ENCODE peak calls at places on chromosomes 5 and 9, in five cellular contexts. One of them, this sample, is unnamed.
A peak's percentile ranks its signal among the peaks of the same experiment; 100 is the strongest.

GRCh38 chr5:22699319-22699718 is 153.8 kb downstream of the CDH12 start:
- DNase-seq in thyroid gland: no peak
- DNase-seq in bronchial epithelial cell: no peak
- DNase-seq in cardiac muscle cell: no peak
- DNase-seq in foreskin keratinocyte: no peak
- DNase-seq in this sample: no peak

GRCh38 chr9:3528466-3528865 is 2.7 kb upstream of the RFX3 start:
- DNase-seq in cardiac muscle cell: no peak
- DNase-seq in thyroid gland: no peak
- DNase-seq in foreskin keratinocyte: no peak
- DNase-seq in bronchial epithelial cell: no peak
- DNase-seq in this sample: no peak

GRCh38 chr5:168940712-168941111 is 360.2 kb downstream of the SLIT3 start:
- DNase-seq in bronchial epithelial cell: no peak
- DNase-seq in cardiac muscle cell: no peak
- DNase-seq in foreskin keratinocyte: no peak
- DNase-seq in thyroid gland: no peak
- DNase-seq in this sample: no peak

GRCh38 chr5:170809551-170809950 is 26.0 kb downstream of the GABRP start:
- DNase-seq in bronchial epithelial cell: peak; percentile 61
- DNase-seq in cardiac muscle cell: peak; percentile 72
- DNase-seq in foreskin keratinocyte: peak; percentile 42
- DNase-seq in thyroid gland: peak; percentile 15
- DNase-seq in this sample: peak; percentile 75

GRCh38 chr9:127390563-127390962 is 6.4 kb upstream of the SLC2A8 start:
- DNase-seq in thyroid gland: no peak
- DNase-seq in cardiac muscle cell: no peak
- DNase-seq in foreskin keratinocyte: no peak
- DNase-seq in bronchial epithelial cell: no peak
- DNase-seq in this sample: no peak

GRCh38 chr9:119004618-119004990 is 364.6 kb downstream of the BRINP1 start:
- DNase-seq in foreskin keratinocyte: peak; percentile 55
- DNase-seq in thyroid gland: peak; percentile 97
- DNase-seq in bronchial epithelial cell: no peak
- DNase-seq in cardiac muscle cell: peak; percentile 3
- DNase-seq in this sample: peak; percentile 88

GRCh38 chr5:14706615-14707021 is 42.1 kb downstream of the OTULIN start:
- DNase-seq in cardiac muscle cell: peak; percentile 65
- DNase-seq in bronchial epithelial cell: peak; percentile 35
- DNase-seq in foreskin keratinocyte: peak; percentile 39
- DNase-seq in thyroid gland: no peak
- DNase-seq in this sample: no peak

GRCh38 chr5:67149933-67150523 is 46.6 kb downstream of the CD180 start:
- DNase-seq in foreskin keratinocyte: no peak
- DNase-seq in bronchial epithelial cell: no peak
- DNase-seq in cardiac muscle cell: peak; percentile 61
- DNase-seq in thyroid gland: no peak
- DNase-seq in this sample: no peak

GRCh38 chr5:79971156-79971555 is 19.9 kb downstream of the MTX3 start:
- DNase-seq in cardiac muscle cell: peak; percentile 48
- DNase-seq in foreskin keratinocyte: peak; percentile 75
- DNase-seq in thyroid gland: no peak
- DNase-seq in bronchial epithelial cell: peak; percentile 66
- DNase-seq in this sample: peak; percentile 36

GRCh38 chr5:8842906-8843590 is 702.8 kb downstream of the SEMA5A start:
- DNase-seq in thyroid gland: no peak
- DNase-seq in cardiac muscle cell: peak; percentile 58
- DNase-seq in foreskin keratinocyte: no peak
- DNase-seq in bronchial epithelial cell: peak; percentile 19
- DNase-seq in this sample: peak; percentile 47

GRCh38 chr5:142012186-142012785 is 541 bp downstream of the GNPDA1 start:
- DNase-seq in bronchial epithelial cell: peak; percentile 25
- DNase-seq in foreskin keratinocyte: peak; percentile 37
- DNase-seq in cardiac muscle cell: peak; percentile 56
- DNase-seq in thyroid gland: peak; percentile 40
- DNase-seq in this sample: peak; percentile 64
- TF ChIP-seq CTCF in bronchial epithelial cell: peak; percentile 54
- TF ChIP-seq CTCF in foreskin keratinocyte: peak; percentile 64
- TF ChIP-seq CTCF in cardiac muscle cell: peak; percentile 61
- TF ChIP-seq CTCF in thyroid gland: no peak
- TF ChIP-seq CTCF in this sample: peak; percentile 55

GRCh38 chr5:179801304-179802206 is 5.1 kb downstream of the MGAT4B start:
- DNase-seq in foreskin keratinocyte: peak; percentile 26
- DNase-seq in cardiac muscle cell: peak; percentile 68
- DNase-seq in bronchial epithelial cell: peak; percentile 33
- DNase-seq in thyroid gland: peak; percentile 92
- DNase-seq in this sample: no peak
- TF ChIP-seq CTCF in foreskin keratinocyte: peak; percentile 92
- TF ChIP-seq CTCF in cardiac muscle cell: peak; percentile 63
- TF ChIP-seq CTCF in bronchial epithelial cell: peak; percentile 87
- TF ChIP-seq CTCF in thyroid gland: peak; percentile 39
- TF ChIP-seq CTCF in this sample: peak; percentile 31

GRCh38 chr9:84258371-84258770 is 82.2 kb downstream of the SLC28A3 start:
- DNase-seq in thyroid gland: peak; percentile 10
- DNase-seq in foreskin keratinocyte: no peak
- DNase-seq in cardiac muscle cell: no peak
- DNase-seq in bronchial epithelial cell: no peak
- DNase-seq in this sample: no peak

GRCh38 chr9:84266087-84266561 is 74.4 kb downstream of the SLC28A3 start:
- DNase-seq in foreskin keratinocyte: peak; percentile 17
- DNase-seq in cardiac muscle cell: no peak
- DNase-seq in bronchial epithelial cell: peak; percentile 40
- DNase-seq in thyroid gland: no peak
- DNase-seq in this sample: no peak

GRCh38 chr9:84264307-84264706 is 76.3 kb downstream of the SLC28A3 start:
- DNase-seq in cardiac muscle cell: no peak
- DNase-seq in thyroid gland: no peak
- DNase-seq in bronchial epithelial cell: no peak
- DNase-seq in foreskin keratinocyte: no peak
- DNase-seq in this sample: no peak

GRCh38 chr9:84255701-84256100 is 84.9 kb downstream of the SLC28A3 start:
- DNase-seq in bronchial epithelial cell: no peak
- DNase-seq in cardiac muscle cell: no peak
- DNase-seq in foreskin keratinocyte: no peak
- DNase-seq in thyroid gland: no peak
- DNase-seq in this sample: no peak

DNA sequence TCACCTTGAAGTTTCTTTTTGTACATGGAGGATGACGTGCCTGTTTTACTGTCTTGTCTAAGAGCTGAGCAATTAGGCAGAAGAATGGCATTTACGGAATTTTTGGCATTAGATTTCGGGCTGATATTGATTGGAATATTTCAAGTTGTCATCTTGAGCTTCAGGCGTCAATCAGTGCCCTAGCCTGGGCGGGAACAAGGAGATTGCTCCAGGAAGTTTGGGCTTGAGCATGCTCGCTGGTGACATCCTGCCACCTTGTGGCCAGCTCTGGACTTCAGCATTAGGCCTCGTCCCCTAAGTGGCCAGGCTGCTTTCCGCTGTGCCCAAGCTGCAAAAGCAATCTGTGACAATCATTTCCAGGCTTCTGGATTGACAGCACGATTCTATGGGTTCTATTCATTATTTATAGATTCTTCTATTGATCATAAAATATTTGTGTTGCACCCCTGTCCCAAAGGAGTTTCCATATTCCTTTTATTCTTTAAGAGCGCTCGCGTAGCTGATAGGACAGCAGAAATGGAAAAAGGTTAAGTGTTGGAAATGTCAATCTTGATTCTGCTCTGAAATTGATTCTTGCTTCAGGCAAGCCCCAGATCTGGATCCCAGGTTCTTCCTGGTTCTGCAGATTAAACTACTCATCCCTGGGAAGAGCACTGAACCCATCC is 79.3 kb downstream of the SLC28A3 start:
- DNase-seq in foreskin keratinocyte: peak; percentile 67
- DNase-seq in bronchial epithelial cell: peak; percentile 72
- DNase-seq in thyroid gland: peak; percentile 93
- DNase-seq in cardiac muscle cell: peak; percentile 85
- DNase-seq in this sample: peak; percentile 82
- TF ChIP-seq CTCF in foreskin keratinocyte: peak; percentile 90
- TF ChIP-seq CTCF in bronchial epithelial cell: peak; percentile 94
- TF ChIP-seq CTCF in thyroid gland: peak; percentile 87
- TF ChIP-seq CTCF in cardiac muscle cell: peak; percentile 92
- TF ChIP-seq CTCF in this sample: peak; percentile 79

GRCh38 chr9:90838098-90838497 is 36.5 kb downstream of the SYK start:
- DNase-seq in bronchial epithelial cell: peak; percentile 15
- DNase-seq in cardiac muscle cell: no peak
- DNase-seq in thyroid gland: no peak
- DNase-seq in foreskin keratinocyte: no peak
- DNase-seq in this sample: peak; percentile 9
- TF ChIP-seq CTCF in bronchial epithelial cell: no peak
- TF ChIP-seq CTCF in cardiac muscle cell: no peak
- TF ChIP-seq CTCF in thyroid gland: no peak
- TF ChIP-seq CTCF in foreskin keratinocyte: peak; percentile 22
- TF ChIP-seq CTCF in this sample: no peak

GRCh38 chr5:177592905-177593304 is 902 bp downstream of the TMED9 start:
- DNase-seq in foreskin keratinocyte: no peak
- DNase-seq in bronchial epithelial cell: no peak
- DNase-seq in thyroid gland: no peak
- DNase-seq in cardiac muscle cell: no peak
- DNase-seq in this sample: no peak

GRCh38 chr5:177591690-177592009 is 353 bp upstream of the TMED9 start:
- DNase-seq in cardiac muscle cell: no peak
- DNase-seq in bronchial epithelial cell: no peak
- DNase-seq in thyroid gland: no peak
- DNase-seq in foreskin keratinocyte: no peak
- DNase-seq in this sample: no peak

GRCh38 chr5:177590406-177590805 is 1.6 kb upstream of the TMED9 start:
- DNase-seq in cardiac muscle cell: no peak
- DNase-seq in bronchial epithelial cell: no peak
- DNase-seq in foreskin keratinocyte: no peak
- DNase-seq in thyroid gland: no peak
- DNase-seq in this sample: no peak

GRCh38 chr5:177593511-177593910 is 1.5 kb downstream of the TMED9 start:
- DNase-seq in cardiac muscle cell: no peak
- DNase-seq in thyroid gland: no peak
- DNase-seq in bronchial epithelial cell: no peak
- DNase-seq in foreskin keratinocyte: no peak
- DNase-seq in this sample: no peak

GRCh38 chr5:177592010-177592834 is at the start of gene TMED9:
- DNase-seq in foreskin keratinocyte: peak; percentile 77
- DNase-seq in thyroid gland: peak; percentile 88
- DNase-seq in cardiac muscle cell: peak; percentile 84
- DNase-seq in bronchial epithelial cell: peak; percentile 81
- DNase-seq in this sample: peak; percentile 86
- TF ChIP-seq CTCF in foreskin keratinocyte: peak; percentile 17
- TF ChIP-seq CTCF in thyroid gland: no peak
- TF ChIP-seq CTCF in cardiac muscle cell: no peak
- TF ChIP-seq CTCF in bronchial epithelial cell: no peak
- TF ChIP-seq CTCF in this sample: no peak